ENCODE peak calls at places on chromosomes 5 and 9, in eight cellular contexts. One of them, this sample, is unnamed.

GRCh38 chr9:72363226-72363625 is 1.8 kb downstream of the ZFAND5 start:
- DNase-seq in ovary: no peak
- DNase-seq in H9: no peak
- DNase-seq in WTC11: no peak
- DNase-seq in GM12865: no peak
- DNase-seq in right lobe of liver: no peak
- DNase-seq in adrenal gland: no peak
- DNase-seq in mucosa of descending colon: no peak
- DNase-seq in this sample: no peak

GRCh38 chr5:123502120-123502519 is 9.9 kb upstream of the CSNK1G3 start:
- DNase-seq in ovary: no peak
- DNase-seq in H9: no peak
- DNase-seq in WTC11: no peak
- DNase-seq in GM12865: no peak
- DNase-seq in right lobe of liver: no peak
- DNase-seq in adrenal gland: no peak
- DNase-seq in mucosa of descending colon: no peak
- DNase-seq in this sample: no peak

GRCh38 chr9:109705515-109705914 is 74.5 kb upstream of the PALM2AKAP2 start:
- DNase-seq in ovary: no peak
- DNase-seq in H9: no peak
- DNase-seq in WTC11: no peak
- DNase-seq in GM12865: no peak
- DNase-seq in right lobe of liver: no peak
- DNase-seq in adrenal gland: no peak
- DNase-seq in mucosa of descending colon: no peak
- DNase-seq in this sample: no peak

GRCh38 chr9:129394011-129394919 is 216.2 kb upstream of the IER5L start:
- DNase-seq in ovary: no peak
- DNase-seq in H9: no peak
- DNase-seq in WTC11: no peak
- DNase-seq in GM12865: no peak
- DNase-seq in right lobe of liver: no peak
- DNase-seq in adrenal gland: peak
- DNase-seq in mucosa of descending colon: no peak
- DNase-seq in this sample: no peak

GRCh38 chr9:77770340-77770739 is 122.2 kb upstream of the GNA14 start:
- DNase-seq in ovary: no peak
- DNase-seq in H9: no peak
- DNase-seq in WTC11: no peak
- DNase-seq in GM12865: no peak
- DNase-seq in right lobe of liver: no peak
- DNase-seq in adrenal gland: no peak
- DNase-seq in mucosa of descending colon: no peak
- DNase-seq in this sample: no peak

GRCh38 chr5:112234000-112234399 is 185.1 kb downstream of the EPB41L4A start:
- DNase-seq in ovary: no peak
- DNase-seq in H9: no peak
- DNase-seq in WTC11: no peak
- DNase-seq in GM12865: no peak
- DNase-seq in right lobe of liver: no peak
- DNase-seq in adrenal gland: no peak
- DNase-seq in mucosa of descending colon: no peak
- DNase-seq in this sample: no peak

GRCh38 chr9:38380230-38380871 is 12.2 kb upstream of the ALDH1B1 start:
- DNase-seq in ovary: no peak
- DNase-seq in H9: no peak
- DNase-seq in WTC11: no peak
- DNase-seq in GM12865: no peak
- DNase-seq in right lobe of liver: no peak
- DNase-seq in adrenal gland: no peak
- DNase-seq in mucosa of descending colon: no peak
- DNase-seq in this sample: no peak

GRCh38 chr9:70257991-70258691 is 637 bp upstream of the SMC5 start:
- DNase-seq in ovary: no peak
- DNase-seq in H9: peak
- DNase-seq in WTC11: peak
- DNase-seq in GM12865: no peak
- DNase-seq in right lobe of liver: peak
- DNase-seq in adrenal gland: peak
- DNase-seq in mucosa of descending colon: peak
- DNase-seq in this sample: no peak

GRCh38 chr9:2085719-2086515 is 70.8 kb downstream of the SMARCA2 start:
- DNase-seq in ovary: no peak
- DNase-seq in H9: no peak
- DNase-seq in WTC11: no peak
- DNase-seq in GM12865: no peak
- DNase-seq in right lobe of liver: no peak
- DNase-seq in adrenal gland: no peak
- DNase-seq in mucosa of descending colon: no peak
- DNase-seq in this sample: no peak

GRCh38 chr9:4035809-4036208 is 264.1 kb downstream of the GLIS3 start:
- DNase-seq in ovary: no peak
- DNase-seq in H9: peak
- DNase-seq in WTC11: no peak
- DNase-seq in GM12865: no peak
- DNase-seq in right lobe of liver: no peak
- DNase-seq in adrenal gland: no peak
- DNase-seq in mucosa of descending colon: no peak
- DNase-seq in this sample: no peak

GRCh38 chr5:29005386-29005785 is 1967.0 kb upstream of the CDH9 start:
- DNase-seq in ovary: no peak
- DNase-seq in H9: no peak
- DNase-seq in WTC11: no peak
- DNase-seq in GM12865: no peak
- DNase-seq in right lobe of liver: no peak
- DNase-seq in adrenal gland: no peak
- DNase-seq in mucosa of descending colon: no peak
- DNase-seq in this sample: no peak

GRCh38 chr9:2729003-2729402 is 11.7 kb downstream of the KCNV2 start:
- DNase-seq in ovary: no peak
- DNase-seq in H9: no peak
- DNase-seq in WTC11: no peak
- DNase-seq in GM12865: no peak
- DNase-seq in right lobe of liver: no peak
- DNase-seq in adrenal gland: no peak
- DNase-seq in mucosa of descending colon: no peak
- DNase-seq in this sample: no peak

GRCh38 chr9:113223963-113224362 is 2.6 kb downstream of the SLC31A1 start:
- DNase-seq in ovary: no peak
- DNase-seq in H9: no peak
- DNase-seq in WTC11: no peak
- DNase-seq in GM12865: no peak
- DNase-seq in right lobe of liver: no peak
- DNase-seq in adrenal gland: no peak
- DNase-seq in mucosa of descending colon: no peak
- DNase-seq in this sample: no peak

GRCh38 chr9:71638627-71639026 is 129.7 kb downstream of the CEMIP2 start:
- DNase-seq in ovary: no peak
- DNase-seq in H9: no peak
- DNase-seq in WTC11: no peak
- DNase-seq in GM12865: no peak
- DNase-seq in right lobe of liver: no peak
- DNase-seq in adrenal gland: peak
- DNase-seq in mucosa of descending colon: no peak
- DNase-seq in this sample: no peak

GRCh38 chr5:163259495-163259894 is 177.9 kb upstream of the CCNG1 start:
- DNase-seq in ovary: no peak
- DNase-seq in H9: no peak
- DNase-seq in WTC11: no peak
- DNase-seq in GM12865: no peak
- DNase-seq in right lobe of liver: no peak
- DNase-seq in adrenal gland: no peak
- DNase-seq in mucosa of descending colon: no peak
- DNase-seq in this sample: no peak

GRCh38 chr9:84966876-84967830 is 297.6 kb downstream of the NTRK2 start:
- DNase-seq in ovary: no peak
- DNase-seq in H9: peak
- DNase-seq in WTC11: peak
- DNase-seq in GM12865: peak
- DNase-seq in right lobe of liver: no peak
- DNase-seq in adrenal gland: no peak
- DNase-seq in mucosa of descending colon: no peak
- DNase-seq in this sample: no peak
- TF ChIP-seq CTCF in ovary: no peak
- TF ChIP-seq CTCF in H9: peak
- TF ChIP-seq CTCF in WTC11: peak
- TF ChIP-seq CTCF in GM12865: peak
- TF ChIP-seq CTCF in right lobe of liver: no peak
- TF ChIP-seq CTCF in adrenal gland: no peak
- TF ChIP-seq CTCF in mucosa of descending colon: no peak
- TF ChIP-seq CTCF in this sample: no peak

DNA sequence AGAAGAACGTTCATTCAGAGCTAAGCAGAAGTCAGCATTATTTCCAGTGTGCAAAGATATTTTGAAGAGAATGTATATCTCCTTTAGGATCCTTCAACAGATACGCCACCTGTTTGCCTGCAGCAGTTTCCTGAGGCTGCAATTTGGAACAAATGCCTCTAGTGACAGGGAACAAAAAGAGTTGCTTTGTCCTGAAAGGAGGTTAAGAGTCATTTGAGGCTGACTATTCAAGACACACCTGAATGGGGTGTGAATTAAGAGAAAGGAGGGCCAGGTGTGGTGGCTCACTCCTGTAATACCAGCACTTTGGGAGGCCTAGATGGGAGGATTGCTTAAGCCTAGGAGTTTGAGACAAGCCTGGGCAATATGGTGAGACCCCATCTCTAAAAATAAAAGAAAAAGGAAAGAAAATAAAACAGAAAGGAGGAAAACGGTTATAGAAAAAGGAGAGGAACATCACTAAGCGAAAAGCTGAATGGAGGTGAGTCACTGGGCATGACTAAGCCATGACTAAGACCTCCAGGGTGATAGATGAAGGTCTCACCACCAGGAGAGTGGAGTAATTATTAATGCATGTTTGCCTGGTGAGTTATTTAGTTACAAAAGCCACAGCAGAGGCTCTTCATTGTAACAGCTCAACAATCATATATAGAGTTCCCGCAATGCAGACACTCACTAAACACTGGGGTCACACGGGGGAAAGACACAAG is 255.2 kb upstream of the TNC start:
- DNase-seq in ovary: no peak
- DNase-seq in H9: no peak
- DNase-seq in WTC11: no peak
- DNase-seq in GM12865: no peak
- DNase-seq in right lobe of liver: no peak
- DNase-seq in adrenal gland: no peak
- DNase-seq in mucosa of descending colon: no peak
- DNase-seq in this sample: peak
- TF ChIP-seq CTCF in ovary: no peak
- TF ChIP-seq CTCF in H9: no peak
- TF ChIP-seq CTCF in WTC11: no peak
- TF ChIP-seq CTCF in GM12865: no peak
- TF ChIP-seq CTCF in right lobe of liver: no peak
- TF ChIP-seq CTCF in adrenal gland: no peak
- TF ChIP-seq CTCF in mucosa of descending colon: no peak
- TF ChIP-seq CTCF in this sample: no peak

GRCh38 chr9:32382582-32383320 is 1.7 kb upstream of the ACO1 start:
- DNase-seq in ovary: no peak
- DNase-seq in H9: no peak
- DNase-seq in WTC11: no peak
- DNase-seq in GM12865: no peak
- DNase-seq in right lobe of liver: no peak
- DNase-seq in adrenal gland: no peak
- DNase-seq in mucosa of descending colon: no peak
- DNase-seq in this sample: no peak

GRCh38 chr9:32385135-32385884 is 867 bp downstream of the ACO1 start:
- DNase-seq in ovary: no peak
- DNase-seq in H9: no peak
- DNase-seq in WTC11: no peak
- DNase-seq in GM12865: no peak
- DNase-seq in right lobe of liver: no peak
- DNase-seq in adrenal gland: no peak
- DNase-seq in mucosa of descending colon: no peak
- DNase-seq in this sample: no peak

GRCh38 chr9:32384002-32384363 is 460 bp upstream of the ACO1 start:
- DNase-seq in ovary: no peak
- DNase-seq in H9: no peak
- DNase-seq in WTC11: no peak
- DNase-seq in GM12865: no peak
- DNase-seq in right lobe of liver: no peak
- DNase-seq in adrenal gland: no peak
- DNase-seq in mucosa of descending colon: no peak
- DNase-seq in this sample: no peak

GRCh38 chr9:32385885-32386283 is 1.4 kb downstream of the ACO1 start:
- DNase-seq in ovary: no peak
- DNase-seq in H9: no peak
- DNase-seq in WTC11: no peak
- DNase-seq in GM12865: no peak
- DNase-seq in right lobe of liver: no peak
- DNase-seq in adrenal gland: no peak
- DNase-seq in mucosa of descending colon: no peak
- DNase-seq in this sample: no peak

GRCh38 chr9:32384364-32385134 is at the start of gene ACO1:
- DNase-seq in ovary: peak
- DNase-seq in H9: peak
- DNase-seq in WTC11: peak
- DNase-seq in GM12865: peak
- DNase-seq in right lobe of liver: peak
- DNase-seq in adrenal gland: peak
- DNase-seq in mucosa of descending colon: peak
- DNase-seq in this sample: peak
- TF ChIP-seq CTCF in ovary: no peak
- TF ChIP-seq CTCF in H9: no peak
- TF ChIP-seq CTCF in WTC11: no peak
- TF ChIP-seq CTCF in GM12865: no peak
- TF ChIP-seq CTCF in right lobe of liver: peak
- TF ChIP-seq CTCF in adrenal gland: no peak
- TF ChIP-seq CTCF in mucosa of descending colon: no peak
- TF ChIP-seq CTCF in this sample: no peak

GRCh38 chr5:169196059-169196458 is 104.9 kb downstream of the SLIT3 start:
- DNase-seq in ovary: no peak
- DNase-seq in H9: no peak
- DNase-seq in WTC11: no peak
- DNase-seq in GM12865: no peak
- DNase-seq in right lobe of liver: no peak
- DNase-seq in adrenal gland: no peak
- DNase-seq in mucosa of descending colon: no peak
- DNase-seq in this sample: no peak

GRCh38 chr5:169197343-169197742 is 103.6 kb downstream of the SLIT3 start:
- DNase-seq in ovary: no peak
- DNase-seq in H9: no peak
- DNase-seq in WTC11: no peak
- DNase-seq in GM12865: no peak
- DNase-seq in right lobe of liver: no peak
- DNase-seq in adrenal gland: peak
- DNase-seq in mucosa of descending colon: no peak
- DNase-seq in this sample: peak

GRCh38 chr5:169202969-169203368 is 98.0 kb downstream of the SLIT3 start:
- DNase-seq in ovary: no peak
- DNase-seq in H9: no peak
- DNase-seq in WTC11: no peak
- DNase-seq in GM12865: no peak
- DNase-seq in right lobe of liver: no peak
- DNase-seq in adrenal gland: no peak
- DNase-seq in mucosa of descending colon: no peak
- DNase-seq in this sample: no peak

GRCh38 chr5:169201597-169201996 is 99.3 kb downstream of the SLIT3 start:
- DNase-seq in ovary: no peak
- DNase-seq in H9: no peak
- DNase-seq in WTC11: no peak
- DNase-seq in GM12865: no peak
- DNase-seq in right lobe of liver: no peak
- DNase-seq in adrenal gland: no peak
- DNase-seq in mucosa of descending colon: no peak
- DNase-seq in this sample: no peak

GRCh38 chr5:169200086-169200778 is 100.7 kb downstream of the SLIT3 start:
- DNase-seq in ovary: no peak
- DNase-seq in H9: no peak
- DNase-seq in WTC11: no peak
- DNase-seq in GM12865: no peak
- DNase-seq in right lobe of liver: no peak
- DNase-seq in adrenal gland: no peak
- DNase-seq in mucosa of descending colon: no peak
- DNase-seq in this sample: no peak
- TF ChIP-seq CTCF in ovary: no peak
- TF ChIP-seq CTCF in H9: no peak
- TF ChIP-seq CTCF in WTC11: no peak
- TF ChIP-seq CTCF in GM12865: no peak
- TF ChIP-seq CTCF in right lobe of liver: no peak
- TF ChIP-seq CTCF in adrenal gland: no peak
- TF ChIP-seq CTCF in mucosa of descending colon: no peak
- TF ChIP-seq CTCF in this sample: no peak

This sample was measured in Calu3.